ENCODE peak calls at places on chromosomes 3 and 15, in four cellular contexts. W is breast epithelium, T is Panc1, Q is H1. K is an unnamed sample. For H3K4me1, the result is how much of the 10 kb centered on the place peaks cover.

GRCh38 chr3:16247282-16248058 is 17.3 kb downstream of the DPH3 start:
- DNase-seq in W (peak), T (peak), Q (peak), K (peak)

GRCh38 chr3:128971421-128971820 is 22.5 kb downstream of the CFAP92 start:
- DNase-seq in Q (no peak), T (no peak), W (no peak), K (no peak)

GRCh38 chr3:129016366-129016724 is 15.2 kb downstream of the EFCC1 start:
- DNase-seq in T (no peak), Q (no peak), W (no peak), K (no peak)

GRCh38 chr3:185701891-185702563 is 115.9 kb downstream of the SENP2 start:
- DNase-seq in Q (no peak), W (no peak), T (no peak), K (no peak)

GRCh38 chr3:56985460-56986327 is 74.8 kb upstream of the SPATA12 start:
- DNase-seq in W (no peak), T (no peak), Q (no peak), K (no peak)

GRCh38 chr15:42582569-42583235 is 7.3 kb downstream of the STARD9 start:
- DNase-seq in W (no peak), Q (no peak), T (no peak), K (no peak)

GRCh38 chr3:95271330-95271729 is 1208.5 kb downstream of the NSUN3 start:
- DNase-seq in T (no peak), Q (no peak), W (no peak), K (no peak)

GRCh38 chr3:5304188-5304587 is 116.7 kb downstream of the EDEM1 start:
- DNase-seq in Q (no peak), W (no peak), T (no peak), K (no peak)

GRCh38 chr3:156674911-156675743 is 737 bp downstream of the TIPARP start:
- DNase-seq in W (peak), T (no peak), Q (peak), K (peak)

GRCh38 chr3:186216903-186217819 is 108.3 kb upstream of the ETV5 start:
- DNase-seq in Q (no peak), W (no peak), T (no peak), K (no peak)

GRCh38 chr3:141981084-141981483 is 104.6 kb downstream of the ATP1B3 start:
- DNase-seq in T (no peak), Q (no peak), W (no peak), K (no peak)

GRCh38 chr15:100335335-100335999 is 6.3 kb downstream of the ADAMTS17 start:
- DNase-seq in T (no peak), W (no peak), Q (no peak), K (no peak)

GRCh38 chr15:83843511-83843910 is 189.6 kb downstream of the ADAMTSL3 start:
- DNase-seq in T (no peak), Q (no peak), W (no peak), K (peak)

GRCh38 chr3:133894334-133895207 is 1.1 kb downstream of the RAB6B start:
- DNase-seq in T (no peak), W (no peak), Q (peak), K (no peak)

GRCh38 chr3:188323067-188323842 is 169.3 kb downstream of the LPP start:
- DNase-seq in T (no peak), W (no peak), Q (no peak), K (no peak)

GRCh38 chr3:183400352-183400751 is 28.1 kb downstream of the MCF2L2 start:
- DNase-seq in T (no peak), Q (no peak), W (no peak), K (no peak)

GRCh38 chr3:184186184-184186901 is at the start of gene ABCF3:
- DNase-seq in W (no peak), T (no peak), Q (no peak), K (peak)

GRCh38 chr3:129312021-129312639 is 33.5 kb downstream of the HMCES start:
- DNase-seq in Q (no peak), W (no peak), T (no peak), K (no peak)

GRCh38 chr15:24985224-24985623 is 30.4 kb downstream of the SNRPN start:
- DNase-seq in T (no peak), Q (no peak), W (no peak), K (no peak)

DNA sequence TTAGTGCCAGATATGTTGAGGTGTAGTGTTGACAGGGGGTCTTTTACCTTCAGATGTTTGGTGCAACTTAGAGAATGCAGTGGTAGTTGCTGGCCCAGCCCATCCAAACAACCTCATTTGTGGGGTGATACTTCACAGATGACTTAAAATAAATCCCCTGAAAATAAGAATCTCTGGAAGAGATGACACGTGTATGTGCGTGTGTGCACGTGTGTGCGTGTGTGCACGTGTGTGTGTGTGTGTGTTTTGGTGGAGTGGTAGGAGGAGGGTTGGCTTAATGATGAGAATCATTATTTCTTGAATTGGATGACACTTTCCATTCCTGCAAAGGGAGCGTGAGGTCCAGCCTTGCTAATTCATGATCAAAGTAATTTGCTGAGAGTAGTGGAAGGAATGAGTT is 31.9 kb downstream of the SNRPN start:
- DNase-seq in W (no peak), T (no peak), Q (no peak), K (no peak)
- TF ChIP-seq POLR2AphosphoS5 in W (no peak), T (no peak), Q (no peak), K (no peak)

GRCh38 chr3:32111560-32111959 is 5.1 kb downstream of the GPD1L start:
- DNase-seq in T (no peak), W (no peak), Q (no peak), K (no peak)

GRCh38 chr3:32106132-32106928 is at the start of gene GPD1L:
- DNase-seq in Q (peak), T (peak), W (peak), K (peak)

GRCh38 chr3:32110233-32110760 is 3.9 kb downstream of the GPD1L start:
- DNase-seq in Q (no peak), T (no peak), W (no peak), K (no peak)

GRCh38 chr3:32106929-32107362 is 526 bp downstream of the GPD1L start:
- DNase-seq in T (no peak), W (peak), Q (peak), K (peak)

DNA sequence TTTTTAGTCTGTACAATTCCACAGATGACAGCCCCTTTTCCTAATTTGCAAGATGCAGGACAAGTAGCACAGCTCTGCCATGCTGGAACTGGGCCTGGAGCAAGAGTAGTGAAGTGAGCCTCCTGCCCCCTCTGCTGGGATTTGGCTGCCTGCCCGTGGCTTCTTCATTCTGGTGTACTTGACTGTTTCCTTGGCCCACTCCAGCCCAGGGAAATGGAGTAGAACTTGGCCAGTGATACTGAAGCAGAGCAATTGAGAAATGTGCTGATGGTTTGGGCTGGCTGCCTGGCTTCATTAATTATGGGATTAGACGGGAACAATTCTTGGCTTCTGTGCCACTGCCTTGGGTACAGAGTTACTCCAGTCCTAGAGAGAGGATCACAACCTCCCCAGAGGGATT is 2.8 kb downstream of the GPD1L start:
- DNase-seq in T (no peak), W (peak), Q (no peak), K (peak)
- H3K27ac ChIP-seq in T (no peak), W (peak), Q (no peak), K (peak)

GRCh38 chr3:64563776-64564175 is 124.0 kb downstream of the ADAMTS9 start:
- DNase-seq in Q (no peak), T (no peak), W (no peak), K (no peak)
- H3K4me1 ChIP-seq in Q (under half), T (under half), W (under half), K (under half)

GRCh38 chr3:195238626-195239118 is 32.3 kb downstream of the XXYLT1 start:
- DNase-seq in Q (no peak), W (peak), T (no peak), K (peak)
- TF ChIP-seq POLR2AphosphoS5 in Q (no peak), W (no peak), T (no peak), K (peak)

GRCh38 chr3:47296562-47297302 is 14.0 kb downstream of the KLHL18 start:
- DNase-seq in Q (no peak), T (no peak), W (no peak), K (no peak)
- H3K27ac ChIP-seq in Q (no peak), T (no peak), W (no peak), K (no peak)

GRCh38 chr3:123657578-123657977 is 72.7 kb upstream of the HACD2 start:
- DNase-seq in W (no peak), T (no peak), Q (no peak), K (no peak)

GRCh38 chr3:123658118-123658859 is 73.4 kb upstream of the HACD2 start:
- DNase-seq in T (no peak), W (no peak), Q (no peak), K (peak)

GRCh38 chr3:123656691-123657090 is 71.8 kb upstream of the HACD2 start:
- DNase-seq in W (no peak), Q (no peak), T (no peak), K (no peak)

GRCh38 chr3:123656241-123656640 is 71.4 kb upstream of the HACD2 start:
- DNase-seq in T (no peak), Q (no peak), W (no peak), K (no peak)

GRCh38 chr3:123657111-123657510 is 72.3 kb upstream of the HACD2 start:
- DNase-seq in T (no peak), Q (no peak), W (no peak), K (no peak)
- H3K4me1 ChIP-seq in T (under half), Q (under half), W (under half), K (under half)

K was measured in sigmoid colon.